ENCODE peak calls at places on chromosomes 11 and 22, in eight cellular contexts. One of them, this sample, is unnamed.

GRCh38 chr11:67303132-67303988 is at the start of gene SSH3:
- DNase-seq in transverse colon: peak
- DNase-seq in AG09319: no peak
- DNase-seq in fibroblast of villous mesenchyme: peak
- DNase-seq in fibroblast of lung: peak
- DNase-seq in heart left ventricle: peak
- DNase-seq in RWPE1: peak
- DNase-seq in nephron progenitor cell: peak
- DNase-seq in this sample: no peak

GRCh38 chr11:14249121-14249963 is 109.6 kb downstream of the RRAS2 start:
- DNase-seq in transverse colon: peak
- DNase-seq in AG09319: peak
- DNase-seq in fibroblast of villous mesenchyme: peak
- DNase-seq in fibroblast of lung: peak
- DNase-seq in heart left ventricle: peak
- DNase-seq in RWPE1: peak
- DNase-seq in nephron progenitor cell: peak
- DNase-seq in this sample: no peak

GRCh38 chr11:85941380-85941973 is 86.3 kb downstream of the CCDC83 start:
- DNase-seq in transverse colon: peak
- DNase-seq in AG09319: peak
- DNase-seq in fibroblast of villous mesenchyme: peak
- DNase-seq in fibroblast of lung: peak
- DNase-seq in heart left ventricle: no peak
- DNase-seq in RWPE1: peak
- DNase-seq in nephron progenitor cell: no peak
- DNase-seq in this sample: no peak

GRCh38 chr22:36379593-36380361 is 8.0 kb downstream of the MYH9 start:
- DNase-seq in transverse colon: no peak
- DNase-seq in AG09319: no peak
- DNase-seq in fibroblast of villous mesenchyme: no peak
- DNase-seq in fibroblast of lung: no peak
- DNase-seq in heart left ventricle: no peak
- DNase-seq in RWPE1: no peak
- DNase-seq in nephron progenitor cell: no peak
- DNase-seq in this sample: no peak

GRCh38 chr22:17057959-17058814 is 26.6 kb upstream of the IL17RA start:
- DNase-seq in transverse colon: peak
- DNase-seq in AG09319: peak
- DNase-seq in fibroblast of villous mesenchyme: peak
- DNase-seq in fibroblast of lung: peak
- DNase-seq in heart left ventricle: no peak
- DNase-seq in RWPE1: peak
- DNase-seq in nephron progenitor cell: peak
- DNase-seq in this sample: peak

GRCh38 chr11:125940145-125940544 is 5.7 kb upstream of the VSIG10L2 start:
- DNase-seq in transverse colon: no peak
- DNase-seq in AG09319: no peak
- DNase-seq in fibroblast of villous mesenchyme: no peak
- DNase-seq in fibroblast of lung: no peak
- DNase-seq in heart left ventricle: no peak
- DNase-seq in RWPE1: no peak
- DNase-seq in nephron progenitor cell: no peak
- DNase-seq in this sample: no peak

GRCh38 chr11:119691020-119691666 is 37.9 kb downstream of the NECTIN1 start:
- DNase-seq in transverse colon: no peak
- DNase-seq in AG09319: no peak
- DNase-seq in fibroblast of villous mesenchyme: no peak
- DNase-seq in fibroblast of lung: no peak
- DNase-seq in heart left ventricle: no peak
- DNase-seq in RWPE1: no peak
- DNase-seq in nephron progenitor cell: no peak
- DNase-seq in this sample: no peak

GRCh38 chr11:108324587-108324986 is 101.7 kb downstream of the ATM start:
- DNase-seq in transverse colon: no peak
- DNase-seq in AG09319: no peak
- DNase-seq in fibroblast of villous mesenchyme: peak
- DNase-seq in fibroblast of lung: peak
- DNase-seq in heart left ventricle: no peak
- DNase-seq in RWPE1: no peak
- DNase-seq in nephron progenitor cell: no peak
- DNase-seq in this sample: no peak

GRCh38 chr11:2725367-2726300 is 25.8 kb upstream of the KCNQ1OT1 start:
- DNase-seq in transverse colon: no peak
- DNase-seq in AG09319: peak
- DNase-seq in fibroblast of villous mesenchyme: peak
- DNase-seq in fibroblast of lung: peak
- DNase-seq in heart left ventricle: peak
- DNase-seq in RWPE1: no peak
- DNase-seq in nephron progenitor cell: no peak
- DNase-seq in this sample: no peak

DNA sequence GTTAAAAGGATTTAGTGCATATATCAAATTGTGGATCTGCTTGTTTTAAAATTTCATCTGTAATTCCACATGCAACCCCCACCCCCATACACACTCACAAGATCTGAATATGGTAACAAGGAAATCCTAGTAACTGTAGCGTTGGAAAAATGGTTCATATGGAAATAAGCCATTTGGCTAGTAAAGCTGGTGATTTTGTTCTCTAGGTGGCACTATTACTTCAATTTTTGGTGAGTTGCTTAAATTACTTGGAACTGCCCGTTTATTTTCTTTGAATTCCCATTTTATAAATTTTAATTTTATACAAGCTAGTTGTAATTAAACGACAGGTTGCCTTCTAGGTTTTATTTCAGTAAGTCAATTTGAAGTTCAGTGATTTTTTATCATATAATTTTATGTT is 5.3 kb downstream of the BDNF start:
- DNase-seq in transverse colon: no peak
- DNase-seq in AG09319: no peak
- DNase-seq in fibroblast of villous mesenchyme: no peak
- DNase-seq in fibroblast of lung: peak
- DNase-seq in heart left ventricle: no peak
- DNase-seq in RWPE1: no peak
- DNase-seq in nephron progenitor cell: no peak
- DNase-seq in this sample: no peak
- TF ChIP-seq CTCF in transverse colon: no peak
- TF ChIP-seq CTCF in AG09319: peak
- TF ChIP-seq CTCF in fibroblast of villous mesenchyme: peak
- TF ChIP-seq CTCF in fibroblast of lung: peak
- TF ChIP-seq CTCF in heart left ventricle: peak
- TF ChIP-seq CTCF in RWPE1: peak
- TF ChIP-seq CTCF in nephron progenitor cell: peak
- TF ChIP-seq CTCF in this sample: peak

GRCh38 chr11:65538915-65539374 is 14.1 kb downstream of the SCYL1 start:
- DNase-seq in transverse colon: no peak
- DNase-seq in AG09319: no peak
- DNase-seq in fibroblast of villous mesenchyme: no peak
- DNase-seq in fibroblast of lung: no peak
- DNase-seq in heart left ventricle: no peak
- DNase-seq in RWPE1: no peak
- DNase-seq in nephron progenitor cell: peak
- DNase-seq in this sample: no peak

GRCh38 chr11:65540290-65541092 is 15.6 kb downstream of the SCYL1 start:
- DNase-seq in transverse colon: peak
- DNase-seq in AG09319: peak
- DNase-seq in fibroblast of villous mesenchyme: peak
- DNase-seq in fibroblast of lung: peak
- DNase-seq in heart left ventricle: peak
- DNase-seq in RWPE1: peak
- DNase-seq in nephron progenitor cell: peak
- DNase-seq in this sample: peak

GRCh38 chr11:65541093-65542010 is 16.5 kb downstream of the SCYL1 start:
- DNase-seq in transverse colon: no peak
- DNase-seq in AG09319: no peak
- DNase-seq in fibroblast of villous mesenchyme: no peak
- DNase-seq in fibroblast of lung: no peak
- DNase-seq in heart left ventricle: no peak
- DNase-seq in RWPE1: no peak
- DNase-seq in nephron progenitor cell: no peak
- DNase-seq in this sample: no peak

GRCh38 chr11:65538232-65538914 is 13.5 kb downstream of the SCYL1 start:
- DNase-seq in transverse colon: no peak
- DNase-seq in AG09319: no peak
- DNase-seq in fibroblast of villous mesenchyme: no peak
- DNase-seq in fibroblast of lung: no peak
- DNase-seq in heart left ventricle: no peak
- DNase-seq in RWPE1: no peak
- DNase-seq in nephron progenitor cell: no peak
- DNase-seq in this sample: no peak

GRCh38 chr11:65539401-65540289 is 14.8 kb downstream of the SCYL1 start:
- DNase-seq in transverse colon: peak
- DNase-seq in AG09319: no peak
- DNase-seq in fibroblast of villous mesenchyme: no peak
- DNase-seq in fibroblast of lung: no peak
- DNase-seq in heart left ventricle: no peak
- DNase-seq in RWPE1: peak
- DNase-seq in nephron progenitor cell: no peak
- DNase-seq in this sample: no peak
- TF ChIP-seq CTCF in transverse colon: no peak
- TF ChIP-seq CTCF in AG09319: no peak
- TF ChIP-seq CTCF in fibroblast of villous mesenchyme: no peak
- TF ChIP-seq CTCF in fibroblast of lung: no peak
- TF ChIP-seq CTCF in heart left ventricle: no peak
- TF ChIP-seq CTCF in RWPE1: no peak
- TF ChIP-seq CTCF in nephron progenitor cell: no peak
- TF ChIP-seq CTCF in this sample: no peak

DNA sequence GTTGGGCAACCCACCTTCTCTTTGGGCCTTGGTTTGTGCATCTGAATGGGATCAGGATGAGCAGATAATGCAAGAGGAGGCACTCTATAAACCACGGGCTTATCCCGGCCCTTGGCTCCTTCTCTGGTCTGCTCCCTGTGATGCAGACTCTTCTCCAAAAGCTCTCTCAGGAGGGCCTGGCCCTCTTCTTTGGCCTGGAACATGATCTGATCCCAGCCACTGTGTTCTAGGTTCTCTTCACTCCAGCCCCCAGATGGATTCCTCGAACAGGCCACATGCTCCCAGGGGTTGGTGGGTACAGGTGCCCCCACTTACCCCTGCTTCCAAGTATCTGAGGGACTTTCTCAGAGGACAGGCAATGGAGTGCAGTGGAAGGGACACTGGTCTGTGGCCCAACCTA is 8.7 kb upstream of the UCP3 start:
- DNase-seq in transverse colon: no peak
- DNase-seq in AG09319: no peak
- DNase-seq in fibroblast of villous mesenchyme: no peak
- DNase-seq in fibroblast of lung: no peak
- DNase-seq in heart left ventricle: no peak
- DNase-seq in RWPE1: no peak
- DNase-seq in nephron progenitor cell: no peak
- DNase-seq in this sample: no peak
- TF ChIP-seq CTCF in transverse colon: no peak
- TF ChIP-seq CTCF in AG09319: no peak
- TF ChIP-seq CTCF in fibroblast of villous mesenchyme: no peak
- TF ChIP-seq CTCF in fibroblast of lung: no peak
- TF ChIP-seq CTCF in heart left ventricle: no peak
- TF ChIP-seq CTCF in RWPE1: no peak
- TF ChIP-seq CTCF in nephron progenitor cell: no peak
- TF ChIP-seq CTCF in this sample: no peak

GRCh38 chr11:114251797-114252327 is 44.3 kb upstream of the NNMT start:
- DNase-seq in transverse colon: no peak
- DNase-seq in AG09319: no peak
- DNase-seq in fibroblast of villous mesenchyme: no peak
- DNase-seq in fibroblast of lung: no peak
- DNase-seq in heart left ventricle: no peak
- DNase-seq in RWPE1: no peak
- DNase-seq in nephron progenitor cell: peak
- DNase-seq in this sample: no peak
- TF ChIP-seq CTCF in transverse colon: no peak
- TF ChIP-seq CTCF in AG09319: no peak
- TF ChIP-seq CTCF in fibroblast of villous mesenchyme: no peak
- TF ChIP-seq CTCF in fibroblast of lung: no peak
- TF ChIP-seq CTCF in heart left ventricle: no peak
- TF ChIP-seq CTCF in RWPE1: no peak
- TF ChIP-seq CTCF in nephron progenitor cell: peak
- TF ChIP-seq CTCF in this sample: no peak

DNA sequence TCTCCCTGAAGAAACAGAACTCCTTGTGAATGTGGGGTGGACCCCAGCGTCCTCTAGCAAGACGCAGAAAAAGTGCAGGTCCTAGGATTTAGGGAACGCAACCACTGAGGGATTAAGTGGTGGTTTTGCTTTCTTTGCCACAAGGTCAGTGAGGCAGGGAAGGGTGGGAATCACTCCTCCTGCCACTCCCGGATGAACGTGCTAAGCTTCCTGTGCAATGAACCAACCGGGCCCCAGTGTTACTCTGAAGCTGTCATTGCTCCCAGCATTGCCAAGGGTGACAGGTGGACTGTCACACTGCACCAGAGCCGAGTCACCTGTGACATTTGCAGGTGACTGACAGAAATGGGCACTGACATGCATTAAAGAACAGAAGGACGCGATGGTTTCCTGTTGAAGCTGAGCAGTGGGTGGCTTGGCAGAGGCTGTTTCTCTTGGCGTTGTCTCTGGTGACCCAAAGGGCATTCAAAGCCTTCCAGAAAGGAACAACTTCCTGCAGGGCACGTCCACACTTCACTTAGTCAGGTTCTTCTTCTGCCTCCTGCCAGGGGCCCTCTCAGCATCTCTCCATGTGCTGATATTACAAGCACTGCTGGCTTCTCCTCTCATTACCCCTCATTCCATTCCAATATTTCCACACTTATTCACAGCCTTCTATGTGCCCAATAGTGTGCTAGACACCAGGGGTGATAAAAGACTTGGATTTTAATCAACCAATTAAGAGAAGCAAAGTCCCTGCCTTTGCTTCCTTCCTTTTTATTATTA is 9.7 kb downstream of the KIRREL3 start:
- DNase-seq in transverse colon: no peak
- DNase-seq in AG09319: no peak
- DNase-seq in fibroblast of villous mesenchyme: no peak
- DNase-seq in fibroblast of lung: no peak
- DNase-seq in heart left ventricle: no peak
- DNase-seq in RWPE1: no peak
- DNase-seq in nephron progenitor cell: no peak
- DNase-seq in this sample: no peak
- TF ChIP-seq CTCF in transverse colon: no peak
- TF ChIP-seq CTCF in AG09319: no peak
- TF ChIP-seq CTCF in fibroblast of villous mesenchyme: no peak
- TF ChIP-seq CTCF in fibroblast of lung: no peak
- TF ChIP-seq CTCF in heart left ventricle: no peak
- TF ChIP-seq CTCF in RWPE1: peak
- TF ChIP-seq CTCF in nephron progenitor cell: peak
- TF ChIP-seq CTCF in this sample: peak